ENCODE peak calls at places on chromosomes 1 and 21, in five cellular contexts. One of them, this sample, is unnamed.

GRCh38 chr1:63245186-63245585 is 77.2 kb upstream of the FOXD3 start:
- DNase-seq in type B pancreatic cell: no peak
- DNase-seq in NCI-H460: no peak
- DNase-seq in cardiac septum: no peak
- DNase-seq in AG04450: no peak
- DNase-seq in this sample: no peak

GRCh38 chr21:31346256-31346821 is 2.3 kb upstream of the TIAM1 start:
- DNase-seq in type B pancreatic cell: no peak
- DNase-seq in NCI-H460: no peak
- DNase-seq in cardiac septum: no peak
- DNase-seq in AG04450: no peak
- DNase-seq in this sample: no peak

GRCh38 chr1:25692560-25692959 is 76.0 kb downstream of the MAN1C1 start:
- DNase-seq in type B pancreatic cell: no peak
- DNase-seq in NCI-H460: peak
- DNase-seq in cardiac septum: peak
- DNase-seq in AG04450: no peak
- DNase-seq in this sample: no peak

GRCh38 chr1:220748091-220748934 is at the start of gene MTARC2:
- DNase-seq in type B pancreatic cell: peak
- DNase-seq in NCI-H460: peak
- DNase-seq in cardiac septum: peak
- DNase-seq in AG04450: peak
- DNase-seq in this sample: peak

GRCh38 chr1:226637147-226637935 is 88.8 kb downstream of the STUM start:
- DNase-seq in type B pancreatic cell: no peak
- DNase-seq in NCI-H460: peak
- DNase-seq in cardiac septum: peak
- DNase-seq in AG04450: no peak
- DNase-seq in this sample: no peak

GRCh38 chr21:40512590-40512989 is 334.4 kb downstream of the DSCAM start:
- DNase-seq in type B pancreatic cell: no peak
- DNase-seq in NCI-H460: no peak
- DNase-seq in cardiac septum: no peak
- DNase-seq in AG04450: no peak
- DNase-seq in this sample: no peak

GRCh38 chr1:85278853-85279314 is 2.5 kb upstream of the BCL10 start:
- DNase-seq in type B pancreatic cell: no peak
- DNase-seq in NCI-H460: peak
- DNase-seq in cardiac septum: peak
- DNase-seq in AG04450: peak
- DNase-seq in this sample: no peak

GRCh38 chr1:246308533-246309075 is 198.5 kb downstream of the SMYD3 start:
- DNase-seq in type B pancreatic cell: no peak
- DNase-seq in NCI-H460: no peak
- DNase-seq in cardiac septum: no peak
- DNase-seq in AG04450: no peak
- DNase-seq in this sample: no peak

GRCh38 chr1:1397839-1398523 is 1.2 kb downstream of the CCNL2 start:
- DNase-seq in type B pancreatic cell: no peak
- DNase-seq in NCI-H460: peak
- DNase-seq in cardiac septum: no peak
- DNase-seq in AG04450: no peak
- DNase-seq in this sample: no peak

GRCh38 chr1:70220517-70221240 is 501 bp upstream of the SRSF11 start:
- DNase-seq in type B pancreatic cell: no peak
- DNase-seq in NCI-H460: no peak
- DNase-seq in cardiac septum: no peak
- DNase-seq in AG04450: no peak
- DNase-seq in this sample: no peak

GRCh38 chr1:150619576-150620509 is 9.6 kb downstream of the ENSA start:
- DNase-seq in type B pancreatic cell: no peak
- DNase-seq in NCI-H460: peak
- DNase-seq in cardiac septum: no peak
- DNase-seq in AG04450: no peak
- DNase-seq in this sample: no peak

GRCh38 chr1:25255711-25256577 is 8.7 kb upstream of the RSRP1 start:
- DNase-seq in type B pancreatic cell: no peak
- DNase-seq in NCI-H460: no peak
- DNase-seq in cardiac septum: no peak
- DNase-seq in AG04450: no peak
- DNase-seq in this sample: no peak

GRCh38 chr21:24204641-24205040 is 1402.6 kb downstream of the MRPL39 start:
- DNase-seq in type B pancreatic cell: no peak
- DNase-seq in NCI-H460: no peak
- DNase-seq in cardiac septum: no peak
- DNase-seq in AG04450: no peak
- DNase-seq in this sample: no peak

GRCh38 chr1:199122532-199123311 is 483.9 kb downstream of the PTPRC start:
- DNase-seq in type B pancreatic cell: no peak
- DNase-seq in NCI-H460: no peak
- DNase-seq in cardiac septum: no peak
- DNase-seq in AG04450: no peak
- DNase-seq in this sample: no peak

GRCh38 chr21:44498280-44498964 is 41.6 kb downstream of the KRTAP10-1 start:
- DNase-seq in type B pancreatic cell: no peak
- DNase-seq in NCI-H460: no peak
- DNase-seq in cardiac septum: no peak
- DNase-seq in AG04450: no peak
- DNase-seq in this sample: no peak

GRCh38 chr1:15429701-15430149 is 8.5 kb upstream of the CTRC start:
- DNase-seq in type B pancreatic cell: no peak
- DNase-seq in NCI-H460: no peak
- DNase-seq in cardiac septum: no peak
- DNase-seq in AG04450: no peak
- DNase-seq in this sample: no peak

GRCh38 chr1:236864211-236864610 is 69.1 kb downstream of the MTR start:
- DNase-seq in type B pancreatic cell: no peak
- DNase-seq in NCI-H460: no peak
- DNase-seq in cardiac septum: no peak
- DNase-seq in AG04450: no peak
- DNase-seq in this sample: no peak

GRCh38 chr1:7253118-7253480 is 467.8 kb downstream of the CAMTA1 start:
- DNase-seq in type B pancreatic cell: no peak
- DNase-seq in NCI-H460: no peak
- DNase-seq in cardiac septum: no peak
- DNase-seq in AG04450: no peak
- DNase-seq in this sample: no peak

GRCh38 chr21:31509108-31510017 is 150.1 kb upstream of the SOD1 start:
- DNase-seq in type B pancreatic cell: no peak
- DNase-seq in NCI-H460: peak
- DNase-seq in cardiac septum: no peak
- DNase-seq in AG04450: no peak
- DNase-seq in this sample: no peak

This sample was measured in left lobe of liver.